ENCODE peak calls at places on chromosome 1, in six cellular contexts. D is ovary; P is A549; E is right cardiac atrium; L is naive thymus-derived CD4-positive, alpha-beta T cell; J is Karpas-422. R is an unnamed sample.

GRCh38 chr1:9239622-9240401 is 5.2 kb downstream of the H6PD start:
- DNase-seq in D (peak; percentile 74), P (no peak), E (peak; percentile 57), L (peak; percentile 45), J (no peak), R (peak; percentile 76)

GRCh38 chr1:27614625-27615344 is 10.8 kb upstream of the AHDC1 start:
- DNase-seq in D (no peak), P (no peak), E (no peak), L (no peak), J (no peak), R (no peak)

GRCh38 chr1:24643362-24644346 is 552 bp downstream of the SRRM1 start:
- DNase-seq in D (no peak), P (peak; percentile 12), E (peak; percentile 55), L (no peak), J (peak; percentile 71), R (peak; percentile 36)

GRCh38 chr1:14561014-14561693 is 37.3 kb upstream of the KAZN start:
- DNase-seq in D (no peak), P (no peak), E (no peak), L (no peak), J (no peak), R (no peak)

GRCh38 chr1:56578963-56579875 is at the start of gene PLPP3:
- DNase-seq in D (peak; percentile 84), P (peak; percentile 88), E (peak; percentile 91), L (no peak), J (peak; percentile 75), R (peak; percentile 88)

GRCh38 chr1:115450641-115451040 is 112.6 kb upstream of the NGF start:
- DNase-seq in D (peak; percentile 95), P (no peak), E (peak; percentile 22), L (no peak), J (no peak), R (no peak)

GRCh38 chr1:157107702-157108101 is 8.1 kb upstream of the ETV3L start:
- DNase-seq in D (no peak), P (no peak), E (no peak), L (no peak), J (no peak), R (no peak)

GRCh38 chr1:162328507-162328906 is 48.1 kb downstream of the SPATA46 start:
- DNase-seq in D (no peak), P (no peak), E (no peak), L (no peak), J (no peak), R (no peak)

GRCh38 chr1:101365881-101366280 is 129.1 kb downstream of the S1PR1 start:
- DNase-seq in D (no peak), P (no peak), E (no peak), L (no peak), J (no peak), R (no peak)

GRCh38 chr1:20184997-20185833 is 681 bp upstream of the UBXN10 start:
- DNase-seq in D (no peak), P (no peak), E (no peak), L (peak; percentile 64), J (no peak), R (no peak)

GRCh38 chr1:24526940-24527542 is 24.4 kb downstream of the RCAN3 start:
- DNase-seq in D (no peak), P (peak; percentile 25), E (no peak), L (peak; percentile 60), J (peak; percentile 76), R (no peak)

GRCh38 chr1:54488065-54488750 is 59.8 kb upstream of the ACOT11 start:
- DNase-seq in D (peak; percentile 96), P (peak; percentile 87), E (peak; percentile 93), L (peak; percentile 67), J (peak; percentile 87), R (peak; percentile 95)

GRCh38 chr1:65959896-65960295 is 167.2 kb downstream of the PDE4B start:
- DNase-seq in D (no peak), P (peak; percentile 54), E (no peak), L (no peak), J (no peak), R (no peak)

GRCh38 chr1:212293579-212293978 is 8.4 kb downstream of the PPP2R5A start:
- DNase-seq in D (no peak), P (no peak), E (no peak), L (no peak), J (no peak), R (no peak)

GRCh38 chr1:23624440-23624839 is 65.1 kb upstream of the ID3 start:
- DNase-seq in D (no peak), P (no peak), E (no peak), L (no peak), J (peak; percentile 29), R (no peak)

GRCh38 chr1:147630447-147630846 is 39.9 kb downstream of the ACP6 start:
- DNase-seq in D (no peak), P (no peak), E (no peak), L (no peak), J (no peak), R (no peak)

GRCh38 chr1:112840631-112841624 is 115.1 kb downstream of the SLC16A1 start:
- DNase-seq in D (no peak), P (no peak), E (no peak), L (no peak), J (no peak), R (no peak)

GRCh38 chr1:12371053-12371452 is 141.2 kb downstream of the VPS13D start:
- DNase-seq in D (no peak), P (no peak), E (no peak), L (no peak), J (no peak), R (no peak)

GRCh38 chr1:225852413-225853119 is 29.6 kb downstream of the TMEM63A start:
- DNase-seq in D (no peak), P (no peak), E (no peak), L (no peak), J (no peak), R (no peak)

GRCh38 chr1:110734146-110734680 is 59.5 kb upstream of the KCNA3 start:
- DNase-seq in D (no peak), P (no peak), E (no peak), L (no peak), J (no peak), R (no peak)

GRCh38 chr1:63871451-63871850 is 97.6 kb downstream of the ROR1 start:
- DNase-seq in D (no peak), P (no peak), E (no peak), L (no peak), J (no peak), R (no peak)

GRCh38 chr1:63870152-63870551 is 96.3 kb downstream of the ROR1 start:
- DNase-seq in D (no peak), P (no peak), E (no peak), L (no peak), J (no peak), R (no peak)

GRCh38 chr1:63874278-63874880 is 100.6 kb downstream of the ROR1 start:
- DNase-seq in D (no peak), P (no peak), E (no peak), L (no peak), J (no peak), R (no peak)

GRCh38 chr1:63877021-63877767 is 103.4 kb downstream of the ROR1 start:
- DNase-seq in D (no peak), P (no peak), E (no peak), L (no peak), J (no peak), R (no peak)

GRCh38 chr1:63873751-63874150 is 99.9 kb downstream of the ROR1 start:
- DNase-seq in D (no peak), P (no peak), E (no peak), L (no peak), J (no peak), R (no peak)
- H3K27ac ChIP-seq in D (no peak overlapping the region), P (no peak overlapping the region), E (no peak overlapping the region), L (no peak overlapping the region), J (no peak overlapping the region), R (no peak overlapping the region)

GRCh38 chr1:230976825-230977747 is 1.6 kb downstream of the TTC13 start:
- DNase-seq in D (no peak), P (no peak), E (no peak), L (peak; percentile 70), J (peak; percentile 74), R (no peak)
- H3K27ac ChIP-seq in D (no peak overlapping the region), P (peak overlapping the region; percentile 98), E (peak overlapping the region; percentile 38), L (peak overlapping the region; percentile 82), J (peak overlapping the region; percentile 56), R (no peak overlapping the region)

DNA sequence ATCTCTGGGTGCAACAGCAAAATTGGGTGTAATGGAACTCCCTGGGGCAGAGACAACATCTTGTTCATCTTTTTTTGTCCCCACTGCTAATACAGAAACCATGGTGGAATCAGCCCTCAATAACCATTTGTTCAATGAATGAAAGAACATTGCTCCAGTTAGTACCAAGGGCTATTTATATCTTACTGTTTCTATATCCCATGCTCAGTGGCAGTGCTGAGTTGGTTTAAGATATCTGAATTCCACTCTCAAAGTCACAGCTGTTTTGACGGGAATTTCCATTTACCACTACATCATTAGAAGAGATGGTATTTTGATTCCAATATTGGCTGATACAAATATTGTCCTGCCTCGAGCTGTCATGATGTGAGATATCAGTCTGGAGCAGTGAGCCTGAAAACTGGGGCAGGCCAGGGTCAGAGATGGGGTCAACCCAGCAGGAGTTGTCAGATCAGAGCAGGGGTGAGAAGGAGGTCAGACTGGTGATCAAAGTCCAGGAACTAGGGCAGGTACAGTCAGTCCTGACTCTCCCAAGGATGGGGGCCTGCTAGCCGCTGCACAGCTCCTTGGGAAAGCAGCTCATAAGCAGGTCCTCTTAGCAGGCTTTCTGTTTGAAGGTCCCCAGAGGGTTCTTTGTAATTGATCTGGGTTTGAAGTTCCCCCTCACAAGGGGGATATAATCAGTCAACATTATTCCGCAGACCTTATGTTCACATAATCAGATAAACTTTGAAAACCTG is 5.8 kb upstream of the PHC2 start:
- DNase-seq in D (no peak), P (no peak), E (no peak), L (no peak), J (no peak), R (peak; percentile 47)
- H3K27ac ChIP-seq in D (no peak overlapping the region), P (no peak overlapping the region), E (peak overlapping the region; percentile 30), L (no peak overlapping the region), J (no peak overlapping the region), R (no peak overlapping the region)

GRCh38 chr1:81848880-81849500 is 48.3 kb downstream of the ADGRL2 start:
- DNase-seq in D (no peak), P (no peak), E (no peak), L (no peak), J (no peak), R (no peak)

GRCh38 chr1:81844477-81844876 is 43.7 kb downstream of the ADGRL2 start:
- DNase-seq in D (no peak), P (no peak), E (no peak), L (no peak), J (no peak), R (no peak)

GRCh38 chr1:81846630-81847029 is 45.9 kb downstream of the ADGRL2 start:
- DNase-seq in D (no peak), P (no peak), E (no peak), L (no peak), J (no peak), R (no peak)

GRCh38 chr1:81850495-81850894 is 49.8 kb downstream of the ADGRL2 start:
- DNase-seq in D (no peak), P (no peak), E (no peak), L (no peak), J (no peak), R (no peak)

DNA sequence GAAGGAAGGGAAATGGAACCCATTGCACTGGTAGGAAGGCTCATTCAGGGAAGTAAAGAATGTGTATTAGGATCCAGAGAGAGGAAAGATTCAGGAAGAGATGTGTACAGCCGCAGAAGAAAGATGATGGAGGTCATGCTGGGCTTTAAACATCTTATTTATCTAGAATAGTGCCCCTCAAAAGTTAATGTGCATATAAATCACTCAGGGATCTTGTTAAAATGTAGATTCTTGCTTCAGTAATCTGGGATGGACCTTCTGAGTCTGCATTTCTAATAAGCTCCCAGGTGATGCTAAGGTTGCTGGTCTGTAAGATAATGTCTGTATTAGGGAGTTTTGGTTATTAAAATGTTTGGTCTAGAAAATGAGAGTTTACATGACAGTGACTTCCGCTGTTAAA is 46.3 kb downstream of the ADGRL2 start:
- DNase-seq in D (no peak), P (no peak), E (no peak), L (no peak), J (no peak), R (no peak)
- H3K27ac ChIP-seq in D (no peak overlapping the region), P (no peak overlapping the region), E (no peak overlapping the region), L (no peak overlapping the region), J (no peak overlapping the region), R (no peak overlapping the region)

R was measured in adrenal gland.